ENCODE peak calls at places on chromosome 20, in four cellular contexts. E, A, S and D are unnamed samples.

GRCh38 chr20:38890497-38890818 is 35.8 kb upstream of the FAM83D start:
- DNase-seq in E (no peak), A (no peak), S (no peak), D (no peak)

GRCh38 chr20:31712112-31712553 is 10.5 kb downstream of the BCL2L1 start:
- DNase-seq in S (no peak), A (no peak), E (no peak), D (peak; percentile 9)

GRCh38 chr20:63483834-63484233 is 11.4 kb upstream of the KCNQ2 start:
- DNase-seq in E (no peak), S (no peak), A (no peak), D (no peak)

GRCh38 chr20:12293900-12294299 is 376.2 kb downstream of the BTBD3 start:
- DNase-seq in E (no peak), S (no peak), A (no peak), D (no peak)

GRCh38 chr20:45088247-45088646 is 12.7 kb downstream of the KCNS1 start:
- DNase-seq in A (peak; percentile 96), S (peak; percentile 93), E (no peak), D (peak; percentile 98)

GRCh38 chr20:61534346-61534745 is 282.3 kb downstream of the CDH4 start:
- DNase-seq in A (no peak), S (no peak), E (no peak), D (no peak)

GRCh38 chr20:31843881-31844280 is 1.5 kb downstream of the FOXS1 start:
- DNase-seq in S (no peak), E (no peak), A (no peak), D (no peak)

GRCh38 chr20:14336667-14337066 is 745 bp downstream of the FLRT3 start:
- DNase-seq in A (peak; percentile 16), S (no peak), E (no peak), D (peak; percentile 45)

GRCh38 chr20:47735412-47736400 is 49.6 kb downstream of the SULF2 start:
- DNase-seq in A (no peak), E (no peak), S (peak; percentile 17), D (peak; percentile 14)

GRCh38 chr20:7220755-7221154 is 453.3 kb downstream of the BMP2 start:
- DNase-seq in E (no peak), A (no peak), S (no peak), D (no peak)

GRCh38 chr20:11881453-11881852 is 36.2 kb upstream of the BTBD3 start:
- DNase-seq in E (no peak), S (no peak), A (peak; percentile 18), D (peak; percentile 9)

GRCh38 chr20:36644032-36644712 is 1.8 kb downstream of the SLA2 start:
- DNase-seq in E (peak; percentile 50), S (no peak), A (no peak), D (no peak)

GRCh38 chr20:25286917-25287316 is 39.0 kb downstream of the PYGB start:
- DNase-seq in E (no peak), A (no peak), S (no peak), D (no peak)

GRCh38 chr20:50312682-50313187 is 122.1 kb downstream of the CEBPB start:
- DNase-seq in S (peak; percentile 94), A (peak; percentile 93), E (no peak), D (peak; percentile 71)

GRCh38 chr20:51428451-51429143 is 113.9 kb downstream of the NFATC2 start:
- DNase-seq in E (no peak), A (peak; percentile 44), S (peak; percentile 52), D (peak; percentile 84)

GRCh38 chr20:32611286-32611685 is 26.2 kb upstream of the NOL4L start:
- DNase-seq in S (no peak), E (no peak), A (no peak), D (no peak)

GRCh38 chr20:44187054-44187762 is at the start of gene JPH2:
- DNase-seq in S (peak; percentile 92), A (peak; percentile 67), E (no peak), D (peak; percentile 88)

GRCh38 chr20:64055893-64056638 is 6.6 kb upstream of the SOX18 start:
- DNase-seq in A (peak; percentile 19), S (no peak), E (no peak), D (no peak)

GRCh38 chr20:40913224-40913821 is 115.3 kb upstream of the TOP1 start:
- DNase-seq in S (no peak), E (no peak), A (no peak), D (no peak)

GRCh38 chr20:50318709-50319108 is 128.1 kb downstream of the CEBPB start:
- DNase-seq in E (no peak), S (no peak), A (no peak), D (no peak)

GRCh38 chr20:31721408-31722332 is 998 bp downstream of the BCL2L1 start:
- DNase-seq in E (no peak), A (no peak), S (no peak), D (no peak)

GRCh38 chr20:32336918-32337347 is 21.2 kb upstream of the ASXL1 start:
- DNase-seq in S (peak; percentile 61), A (peak; percentile 54), E (no peak), D (peak; percentile 75)

GRCh38 chr20:11267131-11267761 is 593.4 kb upstream of the JAG1 start:
- DNase-seq in S (peak; percentile 92), A (peak; percentile 98), E (no peak), D (peak; percentile 87)

GRCh38 chr20:4820833-4821518 is 99.3 kb downstream of the PRND start:
- DNase-seq in S (peak; percentile 91), E (no peak), A (peak; percentile 88), D (peak; percentile 77)